ENCODE peak calls at places on chromosomes 1 and 21, in seven cellular contexts. B is NCI-H82, Z is GM06990, O is AG08396, C is epithelial cell of prostate, A is NCI-H524 treated with DMSO at 0.1 percent for 48 hours, L is occipital lobe. J is an unnamed sample.

GRCh38 chr1:41712687-41713086 is 206.0 kb downstream of the HIVEP3 start:
- DNase-seq in B (no peak), Z (no peak), O (no peak), C (no peak), A (no peak), L (no peak), J (no peak)

GRCh38 chr1:116724765-116725375 is 29.4 kb upstream of the CD2 start:
- DNase-seq in B (peak), Z (no peak), O (peak), C (no peak), A (no peak), L (no peak), J (peak)

GRCh38 chr1:7809742-7810141 is 25.7 kb downstream of the PER3 start:
- DNase-seq in B (no peak), Z (no peak), O (no peak), C (no peak), A (no peak), L (no peak), J (no peak)

GRCh38 chr1:224430511-224431113 is 4.0 kb downstream of the WDR26 start:
- DNase-seq in B (no peak), Z (peak), O (peak), C (no peak), A (no peak), L (no peak), J (peak)

GRCh38 chr21:35616090-35616489 is 444.2 kb downstream of the SETD4 start:
- DNase-seq in B (no peak), Z (no peak), O (peak), C (no peak), A (no peak), L (no peak), J (no peak)

GRCh38 chr1:27884182-27884954 is 12.0 kb downstream of the THEMIS2 start:
- DNase-seq in B (peak), Z (peak), O (no peak), C (no peak), A (peak), L (no peak), J (no peak)

GRCh38 chr21:33036430-33037162 is 10.9 kb downstream of the OLIG2 start:
- DNase-seq in B (no peak), Z (no peak), O (peak), C (no peak), A (no peak), L (no peak), J (peak)

GRCh38 chr1:154327466-154328317 is 2.4 kb downstream of the ATP8B2 start:
- DNase-seq in B (peak), Z (peak), O (no peak), C (no peak), A (no peak), L (no peak), J (no peak)

GRCh38 chr1:228394571-228395394 is 11.9 kb downstream of the TRIM11 start:
- DNase-seq in B (no peak), Z (no peak), O (no peak), C (no peak), A (no peak), L (no peak), J (no peak)

GRCh38 chr21:33219961-33220360 is 9.8 kb upstream of the IFNAR2 start:
- DNase-seq in B (no peak), Z (no peak), O (no peak), C (no peak), A (no peak), L (no peak), J (no peak)

GRCh38 chr1:199909137-199909536 is 118.4 kb upstream of the NR5A2 start:
- DNase-seq in B (no peak), Z (no peak), O (no peak), C (peak), A (no peak), L (no peak), J (no peak)

GRCh38 chr1:173258484-173259264 is 51.5 kb upstream of the TNFSF4 start:
- DNase-seq in B (no peak), Z (no peak), O (peak), C (no peak), A (no peak), L (no peak), J (no peak)

GRCh38 chr21:15894596-15894995 is 164.8 kb downstream of the USP25 start:
- DNase-seq in B (peak), Z (no peak), O (no peak), C (no peak), A (no peak), L (no peak), J (no peak)

GRCh38 chr1:239635276-239635675 is 248.9 kb downstream of the CHRM3 start:
- DNase-seq in B (no peak), Z (no peak), O (no peak), C (no peak), A (no peak), L (no peak), J (no peak)

GRCh38 chr1:55833452-55834160 is 618.4 kb upstream of the USP24 start:
- DNase-seq in B (no peak), Z (no peak), O (peak), C (no peak), A (no peak), L (no peak), J (no peak)

GRCh38 chr1:204680461-204680860 is 5.1 kb downstream of the LRRN2 start:
- DNase-seq in B (no peak), Z (no peak), O (no peak), C (no peak), A (no peak), L (no peak), J (no peak)

GRCh38 chr1:247077234-247077633 is 1.4 kb downstream of the ZNF670 start:
- DNase-seq in B (no peak), Z (no peak), O (peak), C (no peak), A (no peak), L (no peak), J (no peak)

GRCh38 chr1:118317836-118318614 is 133.0 kb upstream of the SPAG17 start:
- DNase-seq in B (no peak), Z (no peak), O (no peak), C (no peak), A (no peak), L (no peak), J (no peak)

GRCh38 chr1:155989242-155989991 is 11.1 kb upstream of the ARHGEF2 start:
- DNase-seq in B (peak), Z (peak), O (peak), C (no peak), A (no peak), L (peak), J (peak)

GRCh38 chr1:151715726-151716404 is 738 bp downstream of the CELF3 start:
- DNase-seq in B (peak), Z (no peak), O (no peak), C (no peak), A (peak), L (no peak), J (no peak)

GRCh38 chr1:211352985-211353515 is 26.4 kb downstream of the TRAF5 start:
- DNase-seq in B (peak), Z (peak), O (peak), C (no peak), A (no peak), L (no peak), J (peak)

GRCh38 chr1:115505157-115505571 is 136.6 kb upstream of the VANGL1 start:
- DNase-seq in B (no peak), Z (no peak), O (no peak), C (no peak), A (no peak), L (no peak), J (no peak)

GRCh38 chr1:17802164-17802563 is 47.0 kb downstream of the ACTL8 start:
- DNase-seq in B (no peak), Z (no peak), O (no peak), C (no peak), A (no peak), L (no peak), J (no peak)

GRCh38 chr1:226110249-226111108 is 48.0 kb downstream of the H3-3A start:
- DNase-seq in B (peak), Z (peak), O (peak), C (no peak), A (no peak), L (peak), J (peak)

GRCh38 chr1:173333581-173333980 is 126.5 kb upstream of the TNFSF4 start:
- DNase-seq in B (no peak), Z (peak), O (peak), C (no peak), A (no peak), L (no peak), J (no peak)

GRCh38 chr1:180933141-180933540 is 20.4 kb downstream of the KIAA1614 start:
- DNase-seq in B (no peak), Z (no peak), O (no peak), C (no peak), A (no peak), L (no peak), J (no peak)

GRCh38 chr1:210477328-210477924 is 148.7 kb downstream of the HHAT start:
- DNase-seq in B (peak), Z (no peak), O (no peak), C (no peak), A (no peak), L (no peak), J (no peak)

GRCh38 chr1:23999156-23999671 is 19.1 kb upstream of the SRSF10 start:
- DNase-seq in B (no peak), Z (no peak), O (no peak), C (no peak), A (no peak), L (no peak), J (no peak)

GRCh38 chr1:72442251-72442650 is 159.9 kb upstream of the NEGR1 start:
- DNase-seq in B (no peak), Z (no peak), O (no peak), C (no peak), A (no peak), L (no peak), J (no peak)

GRCh38 chr1:199394856-199395255 is 632.7 kb upstream of the NR5A2 start:
- DNase-seq in B (no peak), Z (no peak), O (no peak), C (no peak), A (no peak), L (no peak), J (no peak)

GRCh38 chr1:36083635-36084501 is at the start of gene TEKT2:
- DNase-seq in B (peak), Z (no peak), O (peak), C (no peak), A (no peak), L (no peak), J (no peak)

J was measured in immature natural killer cell.